ENCODE peak calls at places on chromosomes 16 and 17, in four cellular contexts. L is foreskin fibroblast, F is Peyer's patch, Y is lower lobe of right lung. Q is an unnamed sample.

GRCh38 chr17:34579017-34579946 is at the start of gene TMEM132E:
- DNase-seq in L (no peak), F (peak; percentile 54), Y (peak; percentile 59), Q (no peak)

GRCh38 chr17:44372036-44372435 is 8.4 kb upstream of the FAM171A2 start:
- DNase-seq in L (no peak), F (no peak), Y (no peak), Q (no peak)

GRCh38 chr17:71472809-71473789 is 647.7 kb upstream of the SOX9 start:
- DNase-seq in L (peak; percentile 39), F (no peak), Y (no peak), Q (peak; percentile 37)

GRCh38 chr17:15350777-15351486 is 9.5 kb upstream of the TEKT3 start:
- DNase-seq in L (no peak), F (no peak), Y (no peak), Q (no peak)

GRCh38 chr17:81354944-81355327 is 40.3 kb upstream of the BAHCC1 start:
- DNase-seq in L (no peak), F (peak; percentile 67), Y (no peak), Q (no peak)

GRCh38 chr17:15414502-15415348 is 52.7 kb downstream of the CDRT4 start:
- DNase-seq in L (no peak), F (no peak), Y (peak; percentile 74), Q (no peak)

GRCh38 chr17:77634710-77635109 is 323.8 kb upstream of the TNRC6C start:
- DNase-seq in L (no peak), F (no peak), Y (no peak), Q (no peak)

GRCh38 chr17:35871415-35871814 is 2.7 kb upstream of the HEATR9 start:
- DNase-seq in L (no peak), F (no peak), Y (no peak), Q (no peak)

GRCh38 chr17:42617956-42618431 is 8.5 kb downstream of the TUBG1 start:
- DNase-seq in L (no peak), F (no peak), Y (no peak), Q (no peak)

GRCh38 chr16:19123535-19124178 is 9.9 kb downstream of the ITPRIPL2 start:
- DNase-seq in L (no peak), F (peak; percentile 80), Y (no peak), Q (no peak)

GRCh38 chr17:78272181-78272913 is 40.9 kb downstream of the TMEM235 start:
- DNase-seq in L (no peak), F (peak; percentile 66), Y (peak; percentile 82), Q (no peak)

GRCh38 chr17:78737332-78737731 is 44.7 kb downstream of the CYTH1 start:
- DNase-seq in L (peak; percentile 52), F (no peak), Y (no peak), Q (no peak)

DNA sequence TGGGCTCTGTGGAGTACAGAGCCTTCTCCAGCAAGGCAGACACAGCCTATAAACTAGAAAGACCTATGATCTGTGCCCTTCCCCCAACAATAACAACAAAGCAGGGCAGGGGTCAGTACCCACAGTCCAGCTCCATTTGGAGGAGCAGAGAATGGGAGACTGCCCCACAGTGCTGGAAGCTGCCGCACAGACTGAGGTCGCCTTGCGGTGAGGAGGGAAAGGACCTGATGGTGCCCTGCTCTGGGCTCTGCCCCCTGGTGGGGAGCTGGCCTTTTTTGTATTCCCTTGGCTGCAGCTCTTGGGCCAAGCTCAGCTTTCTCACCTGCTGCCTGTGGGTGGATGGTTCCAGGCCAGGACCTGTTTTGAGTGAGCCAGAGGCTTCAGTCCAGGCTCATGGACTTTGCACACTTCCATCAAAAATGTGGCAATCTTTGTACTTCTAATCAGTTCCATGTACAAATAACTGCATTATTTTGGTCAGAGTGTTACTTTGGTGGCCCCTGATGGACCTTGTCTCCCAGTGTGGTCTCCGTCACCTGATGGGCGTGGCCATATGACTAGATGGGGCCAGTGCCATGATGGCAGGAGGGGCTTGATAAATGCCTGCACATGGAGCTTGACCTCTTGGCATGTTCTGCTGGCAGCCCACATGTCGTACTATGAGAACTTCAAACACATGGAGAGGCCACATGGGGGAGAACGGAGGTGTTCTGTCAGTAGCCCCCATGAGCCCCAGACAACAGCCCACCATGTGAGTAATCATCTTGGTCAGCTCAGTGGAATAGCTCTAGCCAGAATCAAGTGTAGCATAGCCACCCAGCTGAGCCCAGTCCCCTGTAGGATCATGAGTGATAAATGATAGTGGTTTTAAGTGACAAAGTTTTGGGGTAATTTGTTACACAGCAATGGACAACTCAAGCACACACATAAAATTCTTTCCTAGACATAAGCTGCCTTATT is 24.2 kb downstream of the B9D1 start:
- DNase-seq in L (no peak), F (peak; percentile 66), Y (peak; percentile 81), Q (no peak)
- TF ChIP-seq CTCF in L (peak; percentile 43), F (peak; percentile 73), Y (peak; percentile 84), Q (peak; percentile 34)

DNA sequence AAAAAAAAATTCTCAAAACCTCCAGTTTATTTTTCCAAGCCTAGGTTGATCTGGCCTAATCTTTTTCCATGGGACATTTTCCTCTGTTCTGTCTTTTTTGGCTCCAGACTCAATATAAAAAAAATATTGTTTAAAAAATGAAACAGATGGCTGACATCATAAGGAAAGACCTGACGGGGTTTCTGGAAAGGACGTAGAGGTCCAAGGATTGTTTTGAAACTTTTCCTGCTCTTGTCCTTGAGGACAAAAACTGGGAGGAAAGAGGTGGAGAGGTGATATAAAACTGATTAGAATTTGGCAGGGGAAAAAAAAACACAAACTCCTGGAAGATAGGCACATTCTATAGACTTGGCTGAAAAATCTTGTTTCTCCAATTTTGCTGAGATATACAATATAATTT is 211.4 kb upstream of the CDH11 start:
- DNase-seq in L (no peak), F (no peak), Y (no peak), Q (no peak)
- TF ChIP-seq CTCF in L (no peak), F (no peak), Y (no peak), Q (no peak)

DNA sequence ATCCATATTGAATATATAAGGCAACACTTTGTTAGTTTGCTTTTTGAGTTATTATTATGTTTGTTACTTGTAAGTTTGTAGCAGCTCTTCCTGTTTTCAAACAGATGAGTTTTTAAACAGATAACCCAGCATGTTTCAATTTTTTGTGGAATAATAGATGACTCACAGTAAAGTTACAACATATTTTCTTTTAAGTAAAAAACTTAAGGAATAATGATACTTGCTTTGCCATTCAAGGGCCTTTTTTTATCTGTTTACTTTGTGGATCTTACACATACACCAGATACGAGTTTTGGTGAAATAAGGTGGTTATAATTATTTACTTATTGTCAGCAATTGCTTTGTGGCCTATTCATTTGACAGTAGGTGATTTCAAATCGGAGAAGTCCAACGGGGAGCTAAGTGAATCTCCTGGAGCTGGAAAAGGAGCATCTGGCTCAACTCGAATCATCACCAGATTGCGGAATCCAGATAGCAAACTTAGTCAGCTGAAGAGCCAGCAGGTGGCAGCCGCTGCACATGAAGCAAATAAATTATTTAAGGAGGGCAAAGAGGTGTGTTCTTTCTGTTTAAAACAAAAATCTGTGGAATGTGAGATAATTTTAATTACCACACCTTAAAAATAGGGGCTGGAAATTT is 66.3 kb downstream of the BPTF start:
- DNase-seq in L (peak; percentile 64), F (no peak), Y (no peak), Q (peak; percentile 19)
- TF ChIP-seq CTCF in L (peak; percentile 23), F (no peak), Y (peak; percentile 25), Q (peak; percentile 38)

GRCh38 chr16:81598083-81598482 is 153.5 kb downstream of the CMIP start:
- DNase-seq in L (no peak), F (no peak), Y (no peak), Q (no peak)
- TF ChIP-seq CTCF in L (no peak), F (no peak), Y (no peak), Q (no peak)

GRCh38 chr16:85188822-85189672 is 76.8 kb upstream of the CIBAR2 start:
- DNase-seq in L (no peak), F (no peak), Y (no peak), Q (no peak)
- TF ChIP-seq CTCF in L (no peak), F (no peak), Y (no peak), Q (no peak)

DNA sequence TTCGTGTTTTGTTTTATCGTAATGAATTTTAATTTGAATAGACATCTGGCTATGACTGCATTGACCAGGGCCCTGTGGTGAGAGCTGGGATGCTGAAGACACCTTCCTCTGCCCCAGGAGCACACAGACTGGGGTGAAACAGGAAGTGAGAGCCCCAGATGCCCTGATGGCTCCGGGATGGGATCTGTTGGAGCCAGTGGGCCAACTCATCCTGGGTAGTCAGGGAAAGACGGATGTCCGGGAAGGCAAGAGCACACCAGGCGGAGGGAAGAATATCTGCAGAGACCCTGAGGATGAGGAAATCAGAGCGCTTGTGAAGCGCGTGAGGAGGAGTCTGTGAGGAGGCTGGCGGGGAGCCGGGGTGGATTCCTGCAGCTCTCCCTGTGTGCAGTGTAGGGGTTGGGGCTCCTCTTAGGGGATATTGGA is 71.5 kb upstream of the LGALS9 start:
- DNase-seq in L (peak; percentile 46), F (no peak), Y (no peak), Q (no peak)
- TF ChIP-seq CTCF in L (no peak), F (no peak), Y (peak; percentile 23), Q (peak; percentile 28)

DNA sequence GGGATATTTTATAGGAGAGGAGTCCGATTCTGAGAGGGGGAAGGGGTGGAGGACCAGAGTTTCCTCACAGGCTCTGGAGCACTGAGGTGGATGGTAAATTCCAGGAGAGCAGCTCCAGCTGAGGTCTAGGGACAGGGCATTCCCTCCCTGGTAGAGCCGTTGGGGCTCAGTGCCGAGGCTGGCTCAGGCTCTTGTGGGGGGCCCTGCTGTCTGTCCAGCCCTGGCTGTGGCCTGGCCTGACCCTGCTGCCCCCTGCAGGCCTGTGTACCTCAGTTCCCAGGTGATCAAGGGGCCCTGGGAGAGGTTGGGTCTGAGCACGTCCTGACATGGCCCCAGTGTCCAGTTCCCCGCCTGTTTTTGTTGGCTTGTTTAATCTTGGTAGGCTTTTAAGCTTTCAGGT is 16.8 kb downstream of the ZNF750 start:
- DNase-seq in L (no peak), F (no peak), Y (peak; percentile 41), Q (no peak)
- TF ChIP-seq CTCF in L (no peak), F (no peak), Y (peak; percentile 19), Q (peak; percentile 7)

GRCh38 chr16:54817432-54817831 is 113.2 kb upstream of the IRX5 start:
- DNase-seq in L (peak; percentile 0), F (no peak), Y (no peak), Q (no peak)
- TF ChIP-seq CTCF in L (peak; percentile 23), F (no peak), Y (peak; percentile 36), Q (peak; percentile 17)

GRCh38 chr17:17985555-17985954 is 12.9 kb downstream of the DRC3 start:
- DNase-seq in L (no peak), F (no peak), Y (no peak), Q (no peak)
- TF ChIP-seq CTCF in L (no peak), F (no peak), Y (no peak), Q (no peak)

DNA sequence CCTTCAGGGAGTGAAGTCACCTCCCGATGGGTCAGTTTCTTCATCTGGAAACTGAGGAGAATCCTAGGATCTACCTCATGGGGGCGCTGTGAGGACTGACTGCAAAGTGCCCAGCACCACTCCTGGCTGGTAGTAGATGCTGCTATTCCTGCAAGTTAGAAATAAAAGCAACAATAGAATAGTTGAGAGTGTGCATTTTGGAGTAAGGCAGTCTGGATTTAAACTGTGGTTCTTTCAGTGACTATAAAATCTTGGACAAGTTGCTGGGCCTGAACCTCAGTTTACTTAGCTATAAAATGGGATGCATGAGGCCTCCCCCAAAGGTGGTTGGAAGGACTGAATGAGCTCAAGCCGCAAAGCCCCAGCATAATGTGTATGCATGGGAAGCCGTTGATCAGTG is 70.6 kb downstream of the CYB5B start:
- DNase-seq in L (no peak), F (no peak), Y (no peak), Q (no peak)
- TF ChIP-seq CTCF in L (no peak), F (no peak), Y (peak; percentile 34), Q (peak; percentile 9)